ENCODE peak calls at places on chromosomes 1 and 21, in five cellular contexts. One of them, this sample, is unnamed.

GRCh38 chr1:182415789-182416188 is 15.3 kb upstream of the TEDDM1 start:
- DNase-seq in Panc1: no peak
- DNase-seq in nephron progenitor cell: no peak
- DNase-seq in A549: no peak
- DNase-seq in AG04450: no peak
- DNase-seq in this sample: no peak

GRCh38 chr1:220734571-220735326 is 13.4 kb upstream of the MTARC2 start:
- DNase-seq in Panc1: no peak
- DNase-seq in nephron progenitor cell: no peak
- DNase-seq in A549: peak
- DNase-seq in AG04450: peak
- DNase-seq in this sample: peak

GRCh38 chr1:23533288-23534130 is 2.5 kb upstream of the E2F2 start:
- DNase-seq in Panc1: no peak
- DNase-seq in nephron progenitor cell: no peak
- DNase-seq in A549: no peak
- DNase-seq in AG04450: no peak
- DNase-seq in this sample: no peak

GRCh38 chr1:101697057-101697456 is 299.7 kb downstream of the OLFM3 start:
- DNase-seq in Panc1: no peak
- DNase-seq in nephron progenitor cell: no peak
- DNase-seq in A549: no peak
- DNase-seq in AG04450: no peak
- DNase-seq in this sample: no peak

GRCh38 chr1:203081465-203082355 is 4.1 kb downstream of the MYOG start:
- DNase-seq in Panc1: no peak
- DNase-seq in nephron progenitor cell: no peak
- DNase-seq in A549: no peak
- DNase-seq in AG04450: no peak
- DNase-seq in this sample: no peak

GRCh38 chr1:185632659-185633428 is 101.3 kb upstream of the HMCN1 start:
- DNase-seq in Panc1: no peak
- DNase-seq in nephron progenitor cell: no peak
- DNase-seq in A549: no peak
- DNase-seq in AG04450: no peak
- DNase-seq in this sample: no peak

GRCh38 chr1:78426398-78426797 is 64.4 kb upstream of the PTGFR start:
- DNase-seq in Panc1: no peak
- DNase-seq in nephron progenitor cell: no peak
- DNase-seq in A549: no peak
- DNase-seq in AG04450: no peak
- DNase-seq in this sample: no peak

GRCh38 chr1:99328171-99328570 is 63.9 kb downstream of the PLPPR4 start:
- DNase-seq in Panc1: no peak
- DNase-seq in nephron progenitor cell: no peak
- DNase-seq in A549: no peak
- DNase-seq in AG04450: no peak
- DNase-seq in this sample: no peak

GRCh38 chr1:31624354-31625179 is 7.1 kb downstream of the HCRTR1 start:
- DNase-seq in Panc1: no peak
- DNase-seq in nephron progenitor cell: no peak
- DNase-seq in A549: no peak
- DNase-seq in AG04450: no peak
- DNase-seq in this sample: no peak

GRCh38 chr1:162633327-162633762 is 1.1 kb downstream of the DDR2 start:
- DNase-seq in Panc1: no peak
- DNase-seq in nephron progenitor cell: no peak
- DNase-seq in A549: no peak
- DNase-seq in AG04450: no peak
- DNase-seq in this sample: peak

GRCh38 chr1:46575300-46575699 is 23.9 kb upstream of the KNCN start:
- DNase-seq in Panc1: no peak
- DNase-seq in nephron progenitor cell: peak
- DNase-seq in A549: no peak
- DNase-seq in AG04450: no peak
- DNase-seq in this sample: no peak

GRCh38 chr1:3282186-3282585 is 172.3 kb upstream of the ARHGEF16 start:
- DNase-seq in Panc1: no peak
- DNase-seq in nephron progenitor cell: no peak
- DNase-seq in A549: no peak
- DNase-seq in AG04450: no peak
- DNase-seq in this sample: no peak

GRCh38 chr1:204108312-204109141 is 35.6 kb downstream of the SOX13 start:
- DNase-seq in Panc1: no peak
- DNase-seq in nephron progenitor cell: peak
- DNase-seq in A549: no peak
- DNase-seq in AG04450: no peak
- DNase-seq in this sample: no peak

GRCh38 chr1:19182223-19182622 is 27.8 kb downstream of the UBR4 start:
- DNase-seq in Panc1: no peak
- DNase-seq in nephron progenitor cell: no peak
- DNase-seq in A549: no peak
- DNase-seq in AG04450: no peak
- DNase-seq in this sample: no peak

GRCh38 chr1:30823627-30823968 is 66.0 kb upstream of the LAPTM5 start:
- DNase-seq in Panc1: no peak
- DNase-seq in nephron progenitor cell: no peak
- DNase-seq in A549: no peak
- DNase-seq in AG04450: no peak
- DNase-seq in this sample: no peak

GRCh38 chr1:214466759-214467585 is 84.4 kb downstream of the PTPN14 start:
- DNase-seq in Panc1: no peak
- DNase-seq in nephron progenitor cell: no peak
- DNase-seq in A549: no peak
- DNase-seq in AG04450: no peak
- DNase-seq in this sample: no peak

GRCh38 chr1:224676613-224677012 is 60.5 kb downstream of the CNIH3 start:
- DNase-seq in Panc1: no peak
- DNase-seq in nephron progenitor cell: no peak
- DNase-seq in A549: no peak
- DNase-seq in AG04450: no peak
- DNase-seq in this sample: no peak

GRCh38 chr1:205191127-205191577 is 20.4 kb downstream of the DSTYK start:
- DNase-seq in Panc1: no peak
- DNase-seq in nephron progenitor cell: no peak
- DNase-seq in A549: no peak
- DNase-seq in AG04450: no peak
- DNase-seq in this sample: no peak

GRCh38 chr1:116990612-116991151 is 10.9 kb upstream of the CD101 start:
- DNase-seq in Panc1: no peak
- DNase-seq in nephron progenitor cell: no peak
- DNase-seq in A549: no peak
- DNase-seq in AG04450: no peak
- DNase-seq in this sample: no peak

GRCh38 chr21:31986035-31986856 is 113.4 kb downstream of the HUNK start:
- DNase-seq in Panc1: no peak
- DNase-seq in nephron progenitor cell: no peak
- DNase-seq in A549: no peak
- DNase-seq in AG04450: no peak
- DNase-seq in this sample: no peak

GRCh38 chr21:27371688-27372331 is 404.9 kb upstream of the ADAMTS5 start:
- DNase-seq in Panc1: no peak
- DNase-seq in nephron progenitor cell: no peak
- DNase-seq in A549: no peak
- DNase-seq in AG04450: no peak
- DNase-seq in this sample: peak

GRCh38 chr1:154517661-154518060 is 15.4 kb upstream of the SHE start:
- DNase-seq in Panc1: no peak
- DNase-seq in nephron progenitor cell: no peak
- DNase-seq in A549: no peak
- DNase-seq in AG04450: no peak
- DNase-seq in this sample: no peak

GRCh38 chr1:21319447-21320407 is 29.5 kb upstream of the ECE1 start:
- DNase-seq in Panc1: no peak
- DNase-seq in nephron progenitor cell: no peak
- DNase-seq in A549: peak
- DNase-seq in AG04450: no peak
- DNase-seq in this sample: no peak

GRCh38 chr21:43306911-43307676 is 119.8 kb downstream of the SIK1 start:
- DNase-seq in Panc1: peak
- DNase-seq in nephron progenitor cell: no peak
- DNase-seq in A549: peak
- DNase-seq in AG04450: no peak
- DNase-seq in this sample: peak

GRCh38 chr1:36092798-36093185 is 4.1 kb downstream of the ADPRS start:
- DNase-seq in Panc1: no peak
- DNase-seq in nephron progenitor cell: no peak
- DNase-seq in A549: no peak
- DNase-seq in AG04450: no peak
- DNase-seq in this sample: no peak

GRCh38 chr1:44947060-44947773 is 39.2 kb downstream of the EIF2B3 start:
- DNase-seq in Panc1: no peak
- DNase-seq in nephron progenitor cell: no peak
- DNase-seq in A549: no peak
- DNase-seq in AG04450: peak
- DNase-seq in this sample: peak

GRCh38 chr1:114854693-114855320 is at the start of gene SYCP1:
- DNase-seq in Panc1: no peak
- DNase-seq in nephron progenitor cell: no peak
- DNase-seq in A549: no peak
- DNase-seq in AG04450: no peak
- DNase-seq in this sample: no peak

DNA sequence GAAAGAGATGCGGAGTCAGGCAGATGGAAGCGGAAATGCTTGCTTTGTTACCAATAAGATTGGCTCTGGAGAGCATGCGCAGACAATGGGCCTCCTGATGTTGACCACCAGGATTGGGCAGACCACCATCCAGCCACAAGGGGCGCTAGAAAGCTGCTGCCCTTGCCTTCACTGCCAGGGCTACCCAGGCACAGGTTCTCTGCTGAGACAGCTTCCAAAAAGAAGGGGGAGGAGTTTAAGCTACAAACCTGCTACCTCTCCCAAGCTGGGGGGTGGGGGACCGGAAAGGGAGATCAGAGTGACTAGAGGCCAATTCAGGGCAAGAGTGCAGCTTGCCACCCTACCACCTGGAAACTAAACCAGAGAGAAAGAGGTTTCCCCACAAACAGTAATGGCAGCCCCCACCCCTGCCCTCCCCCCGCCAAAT is 369.7 kb downstream of the RRAGC start:
- DNase-seq in Panc1: no peak
- DNase-seq in nephron progenitor cell: peak
- DNase-seq in A549: peak
- DNase-seq in AG04450: no peak
- DNase-seq in this sample: no peak
- TF ChIP-seq CTCF in Panc1: peak
- TF ChIP-seq CTCF in nephron progenitor cell: peak
- TF ChIP-seq CTCF in A549: peak
- TF ChIP-seq CTCF in AG04450: peak
- TF ChIP-seq CTCF in this sample: peak

GRCh38 chr21:46246345-46246744 is 17.8 kb upstream of the LSS start:
- DNase-seq in Panc1: no peak
- DNase-seq in nephron progenitor cell: no peak
- DNase-seq in A549: no peak
- DNase-seq in AG04450: no peak
- DNase-seq in this sample: no peak

GRCh38 chr21:46243865-46244490 is 15.4 kb upstream of the LSS start:
- DNase-seq in Panc1: no peak
- DNase-seq in nephron progenitor cell: no peak
- DNase-seq in A549: no peak
- DNase-seq in AG04450: no peak
- DNase-seq in this sample: no peak

GRCh38 chr21:46243325-46243724 is 14.8 kb upstream of the LSS start:
- DNase-seq in Panc1: no peak
- DNase-seq in nephron progenitor cell: no peak
- DNase-seq in A549: no peak
- DNase-seq in AG04450: no peak
- DNase-seq in this sample: no peak

GRCh38 chr21:46244602-46245001 is 16.0 kb upstream of the LSS start:
- DNase-seq in Panc1: no peak
- DNase-seq in nephron progenitor cell: no peak
- DNase-seq in A549: no peak
- DNase-seq in AG04450: no peak
- DNase-seq in this sample: no peak

GRCh38 chr21:46245213-46245915 is 16.8 kb upstream of the LSS start:
- DNase-seq in Panc1: no peak
- DNase-seq in nephron progenitor cell: no peak
- DNase-seq in A549: no peak
- DNase-seq in AG04450: no peak
- DNase-seq in this sample: no peak
- TF ChIP-seq CTCF in Panc1: no peak
- TF ChIP-seq CTCF in nephron progenitor cell: no peak
- TF ChIP-seq CTCF in A549: no peak
- TF ChIP-seq CTCF in AG04450: no peak
- TF ChIP-seq CTCF in this sample: no peak

DNA sequence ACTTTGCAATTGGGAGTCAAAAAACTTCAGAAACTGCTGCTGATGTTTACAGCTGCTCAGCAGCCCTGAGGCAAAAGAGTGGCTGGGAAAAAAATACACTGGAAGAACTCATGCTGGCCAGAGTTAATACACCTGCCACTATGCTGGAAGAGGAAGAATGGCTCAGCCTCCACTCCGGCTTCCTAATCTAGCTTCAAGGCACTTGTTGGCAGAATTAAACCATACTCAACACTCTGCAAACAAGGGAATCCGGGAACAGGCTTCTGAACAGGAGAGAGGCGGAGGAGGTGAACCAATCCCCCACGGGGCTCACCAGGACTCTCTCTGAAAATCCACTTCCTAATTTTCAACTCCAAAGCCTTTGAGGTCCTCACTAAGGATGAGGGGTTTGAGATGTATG is 120.1 kb downstream of the CCDC185 start:
- DNase-seq in Panc1: no peak
- DNase-seq in nephron progenitor cell: no peak
- DNase-seq in A549: no peak
- DNase-seq in AG04450: no peak
- DNase-seq in this sample: no peak
- TF ChIP-seq CTCF in Panc1: no peak
- TF ChIP-seq CTCF in nephron progenitor cell: no peak
- TF ChIP-seq CTCF in A549: no peak
- TF ChIP-seq CTCF in AG04450: no peak
- TF ChIP-seq CTCF in this sample: no peak

DNA sequence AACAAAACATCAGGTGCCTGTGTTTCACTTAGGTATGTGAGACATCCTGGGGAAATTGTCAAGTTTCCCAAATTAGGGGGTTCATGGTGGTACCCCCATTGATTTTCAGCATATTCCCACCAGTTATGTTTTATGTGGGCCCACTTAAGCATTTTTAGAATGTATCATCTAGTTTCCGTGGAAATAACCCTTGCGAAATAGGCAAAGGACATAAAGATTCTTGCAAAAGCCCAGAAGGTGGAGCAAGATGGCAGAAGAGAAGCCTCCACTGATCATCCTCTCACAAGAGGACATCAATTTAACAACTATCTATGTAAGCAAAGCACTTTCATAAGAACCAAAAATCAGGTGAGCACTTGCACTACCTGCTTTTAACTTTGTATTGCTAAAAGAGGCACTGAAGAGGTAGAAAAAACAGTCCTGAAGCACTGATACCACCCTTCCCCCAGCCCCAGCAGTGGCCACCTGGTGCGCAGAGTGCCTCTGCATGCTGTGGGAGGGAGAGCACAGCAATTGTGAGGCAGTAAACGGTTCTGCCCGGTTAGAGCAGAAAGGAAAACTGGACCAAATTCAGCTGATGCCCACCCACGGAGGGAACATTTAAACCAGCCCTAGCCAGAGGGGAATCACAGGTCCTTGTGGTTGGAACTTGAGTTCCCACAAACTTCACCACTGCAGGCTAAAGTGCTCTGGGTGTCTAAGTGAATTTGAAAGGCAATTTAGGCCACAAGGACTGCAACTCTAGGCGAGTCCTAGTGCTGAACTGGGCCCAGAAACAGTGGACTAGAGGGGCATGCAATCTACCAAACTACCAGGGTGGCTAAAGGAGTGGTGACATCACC is 23.2 kb downstream of the MCOLN2 start:
- DNase-seq in Panc1: no peak
- DNase-seq in nephron progenitor cell: no peak
- DNase-seq in A549: no peak
- DNase-seq in AG04450: no peak
- DNase-seq in this sample: no peak
- TF ChIP-seq CTCF in Panc1: peak
- TF ChIP-seq CTCF in nephron progenitor cell: no peak
- TF ChIP-seq CTCF in A549: no peak
- TF ChIP-seq CTCF in AG04450: no peak
- TF ChIP-seq CTCF in this sample: peak

This sample was measured in HFFc6.